ENCODE peak calls at places on chromosomes 2 and 18, in four cellular contexts. Z is adrenal gland, H is suprapubic skin, R is body of pancreas. P is an unnamed sample.

GRCh38 chr2:169162613-169163012 is 93.2 kb downstream of the DHRS9 start:
- DNase-seq in Z (no peak), H (no peak), R (no peak), P (no peak)

GRCh38 chr2:202135111-202135874 is 62.2 kb downstream of the KIAA2012 start:
- DNase-seq in Z (peak; percentile 61), H (peak; percentile 78), R (peak; percentile 32), P (peak; percentile 83)

GRCh38 chr2:65686928-65687521 is 254.6 kb upstream of the SPRED2 start:
- DNase-seq in Z (no peak), H (no peak), R (no peak), P (no peak)

GRCh38 chr2:75211371-75211770 is 12.1 kb upstream of the TACR1 start:
- DNase-seq in Z (no peak), H (no peak), R (no peak), P (no peak)

GRCh38 chr18:49849331-49850217 is 36.2 kb upstream of the ACAA2 start:
- DNase-seq in Z (no peak), H (no peak), R (no peak), P (peak; percentile 49)

GRCh38 chr18:23237524-23238151 is 102.4 kb downstream of the CABLES1 start:
- DNase-seq in Z (peak; percentile 34), H (no peak), R (no peak), P (peak; percentile 85)

GRCh38 chr18:51561821-51562220 is 364.3 kb upstream of the MEX3C start:
- DNase-seq in Z (peak; percentile 71), H (no peak), R (peak; percentile 11), P (no peak)

GRCh38 chr2:36246320-36246990 is 109.1 kb upstream of the CRIM1 start:
- DNase-seq in Z (no peak), H (no peak), R (no peak), P (no peak)

GRCh38 chr18:49520661-49521145 is 33.7 kb upstream of the C18orf32 start:
- DNase-seq in Z (no peak), H (no peak), R (no peak), P (no peak)

GRCh38 chr2:72145658-72146329 is 1.9 kb downstream of the CYP26B1 start:
- DNase-seq in Z (peak; percentile 15), H (peak; percentile 58), R (peak; percentile 8), P (no peak)

GRCh38 chr2:125680809-125681208 is 975.1 kb upstream of the GYPC start:
- DNase-seq in Z (no peak), H (no peak), R (no peak), P (no peak)

GRCh38 chr18:79862562-79862961 is 64.8 kb downstream of the KCNG2 start:
- DNase-seq in Z (peak; percentile 3), H (no peak), R (no peak), P (no peak)

GRCh38 chr2:3780477-3781402 is 77.4 kb downstream of the DCDC2C start:
- DNase-seq in Z (peak; percentile 76), H (no peak), R (peak; percentile 60), P (peak; percentile 85)

GRCh38 chr2:821546-821945 is 129.1 kb upstream of the SNTG2 start:
- DNase-seq in Z (no peak), H (no peak), R (no peak), P (no peak)

GRCh38 chr2:33121925-33122324 is 175.2 kb downstream of the LTBP1 start:
- DNase-seq in Z (no peak), H (no peak), R (no peak), P (no peak)

GRCh38 chr2:186979439-186980116 is 130.6 kb upstream of the ZSWIM2 start:
- DNase-seq in Z (no peak), H (no peak), R (no peak), P (no peak)

GRCh38 chr18:26405190-26405781 is 143.1 kb downstream of the KCTD1 start:
- DNase-seq in Z (peak; percentile 59), H (no peak), R (peak; percentile 28), P (peak; percentile 42)

GRCh38 chr2:27019459-27020336 is 13.1 kb upstream of the TMEM214 start:
- DNase-seq in Z (no peak), H (no peak), R (no peak), P (no peak)
- H3K4me1 ChIP-seq in Z (no peaks in the 10 kb centered on the region), H (peaks cover 22% of the 10 kb centered on the region), R (peaks cover 8% of the 10 kb centered on the region), P (peaks cover 10% of the 10 kb centered on the region)

GRCh38 chr2:216014006-216014405 is 655 bp upstream of the MREG start:
- DNase-seq in Z (no peak), H (no peak), R (no peak), P (no peak)
- H3K4me3 ChIP-seq in Z (no peak overlapping the region), H (peak overlapping the region; percentile 80), R (no peak overlapping the region), P (no peak overlapping the region)

GRCh38 chr2:122132292-122132691 is 376.8 kb downstream of the TSN start:
- DNase-seq in Z (no peak), H (no peak), R (no peak), P (no peak)
- H3K27ac ChIP-seq in Z (no peak overlapping the region), H (no peak overlapping the region), R (no peak overlapping the region), P (no peak overlapping the region)

GRCh38 chr2:109685453-109685852 is 71.3 kb downstream of the SOWAHC start:
- DNase-seq in Z (no peak), H (no peak), R (no peak), P (no peak)
- H3K4me1 ChIP-seq in Z (peaks cover 1% of the 10 kb centered on the region), H (peaks cover 17% of the 10 kb centered on the region), R (peaks cover 29% of the 10 kb centered on the region), P (peaks cover 4% of the 10 kb centered on the region)

P was measured in right cardiac atrium.